ENCODE peak calls at places on chromosomes 16 and 17, in four cellular contexts. One of them, this sample, is unnamed.

GRCh38 chr17:42181851-42182207 is 887 bp upstream of the KCNH4 start:
- DNase-seq in adrenal gland: no peak
- DNase-seq in fibroblast of lung: no peak
- DNase-seq in SK-N-SH: no peak
- DNase-seq in this sample: no peak

GRCh38 chr16:84911490-84912216 is 91.9 kb downstream of the CRISPLD2 start:
- DNase-seq in adrenal gland: no peak
- DNase-seq in fibroblast of lung: no peak
- DNase-seq in SK-N-SH: no peak
- DNase-seq in this sample: no peak

GRCh38 chr17:81398170-81398854 is 3.1 kb downstream of the BAHCC1 start:
- DNase-seq in adrenal gland: no peak
- DNase-seq in fibroblast of lung: peak
- DNase-seq in SK-N-SH: peak
- DNase-seq in this sample: peak

GRCh38 chr16:57262841-57263584 is 18.0 kb downstream of the ARL2BP start:
- DNase-seq in adrenal gland: no peak
- DNase-seq in fibroblast of lung: no peak
- DNase-seq in SK-N-SH: peak
- DNase-seq in this sample: no peak

GRCh38 chr16:89452925-89453324 is 37.4 kb downstream of the ANKRD11 start:
- DNase-seq in adrenal gland: no peak
- DNase-seq in fibroblast of lung: no peak
- DNase-seq in SK-N-SH: no peak
- DNase-seq in this sample: no peak

GRCh38 chr17:17171991-17172939 is 33.9 kb downstream of the PLD6 start:
- DNase-seq in adrenal gland: peak
- DNase-seq in fibroblast of lung: no peak
- DNase-seq in SK-N-SH: no peak
- DNase-seq in this sample: peak

GRCh38 chr16:14302399-14303181 is 231.5 kb downstream of the MRTFB start:
- DNase-seq in adrenal gland: no peak
- DNase-seq in fibroblast of lung: peak
- DNase-seq in SK-N-SH: peak
- DNase-seq in this sample: peak

GRCh38 chr16:82192665-82193064 is 22.6 kb upstream of the MPHOSPH6 start:
- DNase-seq in adrenal gland: no peak
- DNase-seq in fibroblast of lung: peak
- DNase-seq in SK-N-SH: no peak
- DNase-seq in this sample: no peak

GRCh38 chr17:6567528-6568185 is 11.3 kb upstream of the PITPNM3 start:
- DNase-seq in adrenal gland: peak
- DNase-seq in fibroblast of lung: no peak
- DNase-seq in SK-N-SH: peak
- DNase-seq in this sample: no peak

GRCh38 chr17:49575524-49576120 is at the start of gene NXPH3:
- DNase-seq in adrenal gland: no peak
- DNase-seq in fibroblast of lung: peak
- DNase-seq in SK-N-SH: peak
- DNase-seq in this sample: peak

GRCh38 chr17:82943339-82943738 is 103.5 kb upstream of the ZNF750 start:
- DNase-seq in adrenal gland: no peak
- DNase-seq in fibroblast of lung: no peak
- DNase-seq in SK-N-SH: no peak
- DNase-seq in this sample: no peak

GRCh38 chr17:80477647-80478478 is 1.5 kb upstream of the NPTX1 start:
- DNase-seq in adrenal gland: peak
- DNase-seq in fibroblast of lung: peak
- DNase-seq in SK-N-SH: peak
- DNase-seq in this sample: no peak

GRCh38 chr17:71938340-71939010 is 182.3 kb upstream of the SOX9 start:
- DNase-seq in adrenal gland: no peak
- DNase-seq in fibroblast of lung: no peak
- DNase-seq in SK-N-SH: no peak
- DNase-seq in this sample: no peak

GRCh38 chr17:45367216-45367615 is 50.4 kb upstream of the MAP3K14 start:
- DNase-seq in adrenal gland: peak
- DNase-seq in fibroblast of lung: no peak
- DNase-seq in SK-N-SH: peak
- DNase-seq in this sample: no peak

GRCh38 chr17:2749058-2749783 is at the start of gene CCDC92B:
- DNase-seq in adrenal gland: no peak
- DNase-seq in fibroblast of lung: no peak
- DNase-seq in SK-N-SH: peak
- DNase-seq in this sample: no peak

GRCh38 chr16:85015481-85016177 is 4.3 kb upstream of the ZDHHC7 start:
- DNase-seq in adrenal gland: no peak
- DNase-seq in fibroblast of lung: no peak
- DNase-seq in SK-N-SH: no peak
- DNase-seq in this sample: no peak

GRCh38 chr16:35207059-35207999 is 1747.9 kb downstream of the TP53TG3F start:
- DNase-seq in adrenal gland: no peak
- DNase-seq in fibroblast of lung: no peak
- DNase-seq in SK-N-SH: peak
- DNase-seq in this sample: no peak

GRCh38 chr17:39653662-39654331 is 11.4 kb upstream of the TCAP start:
- DNase-seq in adrenal gland: peak
- DNase-seq in fibroblast of lung: no peak
- DNase-seq in SK-N-SH: peak
- DNase-seq in this sample: peak

GRCh38 chr17:45688820-45689219 is 95.3 kb upstream of the CRHR1 start:
- DNase-seq in adrenal gland: no peak
- DNase-seq in fibroblast of lung: no peak
- DNase-seq in SK-N-SH: no peak
- DNase-seq in this sample: no peak

GRCh38 chr17:16934133-16934795 is 37.7 kb downstream of the TNFRSF13B start:
- DNase-seq in adrenal gland: no peak
- DNase-seq in fibroblast of lung: no peak
- DNase-seq in SK-N-SH: no peak
- DNase-seq in this sample: no peak

GRCh38 chr17:62807812-62808575 is at the start of gene MARCHF10:
- DNase-seq in adrenal gland: peak
- DNase-seq in fibroblast of lung: peak
- DNase-seq in SK-N-SH: peak
- DNase-seq in this sample: no peak

GRCh38 chr17:62804822-62805221 is 3.3 kb downstream of the MARCHF10 start:
- DNase-seq in adrenal gland: peak
- DNase-seq in fibroblast of lung: peak
- DNase-seq in SK-N-SH: no peak
- DNase-seq in this sample: no peak

GRCh38 chr17:62809656-62810055 is 1.5 kb upstream of the MARCHF10 start:
- DNase-seq in adrenal gland: peak
- DNase-seq in fibroblast of lung: peak
- DNase-seq in SK-N-SH: no peak
- DNase-seq in this sample: no peak

GRCh38 chr17:62805234-62805633 is 2.9 kb downstream of the MARCHF10 start:
- DNase-seq in adrenal gland: no peak
- DNase-seq in fibroblast of lung: peak
- DNase-seq in SK-N-SH: no peak
- DNase-seq in this sample: no peak

DNA sequence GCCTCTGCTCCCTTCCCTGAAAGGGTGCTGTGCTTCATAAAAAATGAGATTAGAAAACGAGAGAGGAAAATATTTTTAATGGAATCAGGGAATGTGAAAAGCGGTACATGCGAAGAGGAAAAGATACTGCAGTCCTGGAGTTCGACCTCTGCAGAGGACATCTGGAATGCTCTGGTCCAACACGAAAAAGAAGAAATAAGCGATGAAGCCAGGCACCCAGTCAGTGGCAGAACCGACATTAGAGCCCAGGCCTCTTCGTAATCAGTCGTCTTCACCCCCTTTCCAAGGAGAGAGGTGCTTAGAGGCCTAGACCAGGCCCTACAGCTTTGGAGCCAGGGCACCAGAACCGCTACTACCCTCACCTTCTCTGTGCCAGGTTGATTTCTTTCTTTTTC is 459 bp upstream of the MARCHF10 start:
- DNase-seq in adrenal gland: peak
- DNase-seq in fibroblast of lung: no peak
- DNase-seq in SK-N-SH: no peak
- DNase-seq in this sample: no peak
- H3K4me3 ChIP-seq in adrenal gland: no peak
- H3K4me3 ChIP-seq in fibroblast of lung: no peak
- H3K4me3 ChIP-seq in SK-N-SH: no peak
- H3K4me3 ChIP-seq in this sample: no peak

GRCh38 chr17:47119746-47120520 is 69.2 kb downstream of the CDC27 start:
- DNase-seq in adrenal gland: no peak
- DNase-seq in fibroblast of lung: peak
- DNase-seq in SK-N-SH: no peak
- DNase-seq in this sample: no peak
- H3K27ac ChIP-seq in adrenal gland: no peak
- H3K27ac ChIP-seq in fibroblast of lung: no peak
- H3K27ac ChIP-seq in SK-N-SH: no peak
- H3K27ac ChIP-seq in this sample: no peak

DNA sequence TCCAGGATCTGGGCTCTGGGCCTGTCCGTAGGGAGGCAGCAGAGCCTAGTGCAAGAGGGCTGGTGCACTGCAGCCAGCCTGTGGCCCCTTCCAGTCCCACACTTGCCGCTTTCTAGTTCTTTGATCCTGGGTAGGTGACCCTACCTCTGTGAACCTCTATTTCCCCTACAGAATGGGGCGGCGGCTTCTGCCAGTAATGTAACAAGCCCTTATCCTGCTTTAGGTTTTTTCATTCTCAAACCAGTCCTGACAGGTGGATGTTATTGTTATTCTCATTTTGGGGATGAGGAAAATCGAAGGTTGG is 744 bp downstream of the E4F1 start:
- DNase-seq in adrenal gland: no peak
- DNase-seq in fibroblast of lung: peak
- DNase-seq in SK-N-SH: no peak
- DNase-seq in this sample: no peak
- TF ChIP-seq CTCF in adrenal gland: no peak
- TF ChIP-seq CTCF in fibroblast of lung: peak
- TF ChIP-seq CTCF in SK-N-SH: peak
- TF ChIP-seq CTCF in this sample: no peak

DNA sequence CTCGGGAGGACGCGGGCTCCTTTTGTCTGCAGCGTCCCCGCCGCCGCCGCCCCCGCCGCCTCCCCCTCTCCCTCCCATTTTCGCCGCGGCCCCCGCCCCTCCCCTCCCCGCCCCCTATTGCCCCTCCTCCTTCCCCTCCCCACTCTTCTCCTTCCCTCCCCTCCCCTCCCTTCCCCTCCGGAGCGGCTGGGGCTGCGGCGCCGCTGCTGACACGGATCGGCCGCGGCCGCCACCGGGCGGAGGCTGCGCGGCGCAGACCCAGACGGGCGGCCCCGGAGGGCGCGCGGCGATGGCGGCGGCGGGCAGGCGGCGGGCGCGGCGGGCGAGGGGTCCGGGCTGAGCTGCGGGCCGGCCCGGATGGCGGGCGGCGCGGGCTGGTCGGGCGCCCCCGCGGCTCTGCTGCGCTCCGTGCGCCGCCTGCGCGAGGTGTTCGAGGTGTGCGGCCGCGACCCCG is at the start of gene RAB11FIP4:
- DNase-seq in adrenal gland: peak
- DNase-seq in fibroblast of lung: peak
- DNase-seq in SK-N-SH: peak
- DNase-seq in this sample: no peak
- H3K4me3 ChIP-seq in adrenal gland: peak
- H3K4me3 ChIP-seq in fibroblast of lung: no peak
- H3K4me3 ChIP-seq in SK-N-SH: peak
- H3K4me3 ChIP-seq in this sample: peak

GRCh38 chr17:67377727-67378443 is 804 bp downstream of the PITPNC1 start:
- DNase-seq in adrenal gland: peak
- DNase-seq in fibroblast of lung: peak
- DNase-seq in SK-N-SH: peak
- DNase-seq in this sample: peak
- H3K27ac ChIP-seq in adrenal gland: peak
- H3K27ac ChIP-seq in fibroblast of lung: peak
- H3K27ac ChIP-seq in SK-N-SH: peak
- H3K27ac ChIP-seq in this sample: peak

GRCh38 chr16:68374961-68375660 is 64.3 kb downstream of the PRMT7 start:
- DNase-seq in adrenal gland: no peak
- DNase-seq in fibroblast of lung: no peak
- DNase-seq in SK-N-SH: no peak
- DNase-seq in this sample: no peak
- TF ChIP-seq CTCF in adrenal gland: no peak
- TF ChIP-seq CTCF in fibroblast of lung: no peak
- TF ChIP-seq CTCF in SK-N-SH: no peak
- TF ChIP-seq CTCF in this sample: no peak

This sample was measured in psoas muscle.